ENCODE peak calls at places on chromosomes 1 and 21, in eight cellular contexts. One of them, this sample, is unnamed.

GRCh38 chr1:234989479-234990327 is 138.9 kb downstream of the TOMM20 start:
- DNase-seq in AG04450: no peak
- DNase-seq in GM12891: no peak
- DNase-seq in activated CD4-positive, CD25-positive, alpha-beta regulatory T cell treated with anti-CD3 and anti-CD28 coated beads, Interleukin-2, amount 50 U/mL, for 72 hours: no peak
- DNase-seq in ecto neural progenitor cell: no peak
- DNase-seq in H54: no peak
- DNase-seq in activated naive CD8-positive, alpha-beta T cell treated with anti-CD3 and anti-CD28 coated beads for 36 hours: no peak
- DNase-seq in glutamatergic neuron: no peak
- DNase-seq in this sample: no peak

GRCh38 chr1:68600049-68600661 is 103.3 kb upstream of the DEPDC1 start:
- DNase-seq in AG04450: no peak
- DNase-seq in GM12891: no peak
- DNase-seq in activated CD4-positive, CD25-positive, alpha-beta regulatory T cell treated with anti-CD3 and anti-CD28 coated beads, Interleukin-2, amount 50 U/mL, for 72 hours: no peak
- DNase-seq in ecto neural progenitor cell: no peak
- DNase-seq in H54: peak
- DNase-seq in activated naive CD8-positive, alpha-beta T cell treated with anti-CD3 and anti-CD28 coated beads for 36 hours: no peak
- DNase-seq in glutamatergic neuron: no peak
- DNase-seq in this sample: no peak

GRCh38 chr1:206105612-206106011 is 11.6 kb downstream of the AVPR1B start:
- DNase-seq in AG04450: no peak
- DNase-seq in GM12891: no peak
- DNase-seq in activated CD4-positive, CD25-positive, alpha-beta regulatory T cell treated with anti-CD3 and anti-CD28 coated beads, Interleukin-2, amount 50 U/mL, for 72 hours: no peak
- DNase-seq in ecto neural progenitor cell: no peak
- DNase-seq in H54: no peak
- DNase-seq in activated naive CD8-positive, alpha-beta T cell treated with anti-CD3 and anti-CD28 coated beads for 36 hours: no peak
- DNase-seq in glutamatergic neuron: no peak
- DNase-seq in this sample: no peak

GRCh38 chr1:241968618-241969017 is 11.1 kb downstream of the BECN2 start:
- DNase-seq in AG04450: no peak
- DNase-seq in GM12891: no peak
- DNase-seq in activated CD4-positive, CD25-positive, alpha-beta regulatory T cell treated with anti-CD3 and anti-CD28 coated beads, Interleukin-2, amount 50 U/mL, for 72 hours: no peak
- DNase-seq in ecto neural progenitor cell: no peak
- DNase-seq in H54: no peak
- DNase-seq in activated naive CD8-positive, alpha-beta T cell treated with anti-CD3 and anti-CD28 coated beads for 36 hours: no peak
- DNase-seq in glutamatergic neuron: no peak
- DNase-seq in this sample: no peak

GRCh38 chr1:26079178-26079563 is 11.7 kb upstream of the TRIM63 start:
- DNase-seq in AG04450: no peak
- DNase-seq in GM12891: no peak
- DNase-seq in activated CD4-positive, CD25-positive, alpha-beta regulatory T cell treated with anti-CD3 and anti-CD28 coated beads, Interleukin-2, amount 50 U/mL, for 72 hours: no peak
- DNase-seq in ecto neural progenitor cell: no peak
- DNase-seq in H54: no peak
- DNase-seq in activated naive CD8-positive, alpha-beta T cell treated with anti-CD3 and anti-CD28 coated beads for 36 hours: no peak
- DNase-seq in glutamatergic neuron: no peak
- DNase-seq in this sample: no peak

GRCh38 chr1:75539230-75540116 is 71.4 kb downstream of the SLC44A5 start:
- DNase-seq in AG04450: no peak
- DNase-seq in GM12891: no peak
- DNase-seq in activated CD4-positive, CD25-positive, alpha-beta regulatory T cell treated with anti-CD3 and anti-CD28 coated beads, Interleukin-2, amount 50 U/mL, for 72 hours: no peak
- DNase-seq in ecto neural progenitor cell: no peak
- DNase-seq in H54: no peak
- DNase-seq in activated naive CD8-positive, alpha-beta T cell treated with anti-CD3 and anti-CD28 coated beads for 36 hours: no peak
- DNase-seq in glutamatergic neuron: no peak
- DNase-seq in this sample: no peak

GRCh38 chr1:2840036-2840809 is 38.7 kb upstream of the TTC34 start:
- DNase-seq in AG04450: no peak
- DNase-seq in GM12891: no peak
- DNase-seq in activated CD4-positive, CD25-positive, alpha-beta regulatory T cell treated with anti-CD3 and anti-CD28 coated beads, Interleukin-2, amount 50 U/mL, for 72 hours: peak
- DNase-seq in ecto neural progenitor cell: no peak
- DNase-seq in H54: no peak
- DNase-seq in activated naive CD8-positive, alpha-beta T cell treated with anti-CD3 and anti-CD28 coated beads for 36 hours: peak
- DNase-seq in glutamatergic neuron: no peak
- DNase-seq in this sample: no peak

GRCh38 chr1:244049969-244050834 is 881 bp upstream of the ZBTB18 start:
- DNase-seq in AG04450: no peak
- DNase-seq in GM12891: no peak
- DNase-seq in activated CD4-positive, CD25-positive, alpha-beta regulatory T cell treated with anti-CD3 and anti-CD28 coated beads, Interleukin-2, amount 50 U/mL, for 72 hours: no peak
- DNase-seq in ecto neural progenitor cell: no peak
- DNase-seq in H54: no peak
- DNase-seq in activated naive CD8-positive, alpha-beta T cell treated with anti-CD3 and anti-CD28 coated beads for 36 hours: peak
- DNase-seq in glutamatergic neuron: no peak
- DNase-seq in this sample: no peak

GRCh38 chr1:225567789-225568188 is 85.1 kb downstream of the ENAH start:
- DNase-seq in AG04450: no peak
- DNase-seq in GM12891: no peak
- DNase-seq in activated CD4-positive, CD25-positive, alpha-beta regulatory T cell treated with anti-CD3 and anti-CD28 coated beads, Interleukin-2, amount 50 U/mL, for 72 hours: no peak
- DNase-seq in ecto neural progenitor cell: no peak
- DNase-seq in H54: no peak
- DNase-seq in activated naive CD8-positive, alpha-beta T cell treated with anti-CD3 and anti-CD28 coated beads for 36 hours: no peak
- DNase-seq in glutamatergic neuron: no peak
- DNase-seq in this sample: no peak

GRCh38 chr1:36475910-36476604 is 6.7 kb downstream of the CSF3R start:
- DNase-seq in AG04450: no peak
- DNase-seq in GM12891: no peak
- DNase-seq in activated CD4-positive, CD25-positive, alpha-beta regulatory T cell treated with anti-CD3 and anti-CD28 coated beads, Interleukin-2, amount 50 U/mL, for 72 hours: no peak
- DNase-seq in ecto neural progenitor cell: no peak
- DNase-seq in H54: no peak
- DNase-seq in activated naive CD8-positive, alpha-beta T cell treated with anti-CD3 and anti-CD28 coated beads for 36 hours: no peak
- DNase-seq in glutamatergic neuron: peak
- DNase-seq in this sample: no peak

GRCh38 chr21:38712076-38712475 is 93.7 kb upstream of the ETS2 start:
- DNase-seq in AG04450: no peak
- DNase-seq in GM12891: no peak
- DNase-seq in activated CD4-positive, CD25-positive, alpha-beta regulatory T cell treated with anti-CD3 and anti-CD28 coated beads, Interleukin-2, amount 50 U/mL, for 72 hours: no peak
- DNase-seq in ecto neural progenitor cell: no peak
- DNase-seq in H54: peak
- DNase-seq in activated naive CD8-positive, alpha-beta T cell treated with anti-CD3 and anti-CD28 coated beads for 36 hours: no peak
- DNase-seq in glutamatergic neuron: peak
- DNase-seq in this sample: no peak

GRCh38 chr1:213564215-213564659 is 423.5 kb upstream of the PROX1 start:
- DNase-seq in AG04450: no peak
- DNase-seq in GM12891: no peak
- DNase-seq in activated CD4-positive, CD25-positive, alpha-beta regulatory T cell treated with anti-CD3 and anti-CD28 coated beads, Interleukin-2, amount 50 U/mL, for 72 hours: no peak
- DNase-seq in ecto neural progenitor cell: no peak
- DNase-seq in H54: no peak
- DNase-seq in activated naive CD8-positive, alpha-beta T cell treated with anti-CD3 and anti-CD28 coated beads for 36 hours: no peak
- DNase-seq in glutamatergic neuron: no peak
- DNase-seq in this sample: no peak

GRCh38 chr1:207628776-207629175 is 16.2 kb upstream of the CR1L start:
- DNase-seq in AG04450: no peak
- DNase-seq in GM12891: no peak
- DNase-seq in activated CD4-positive, CD25-positive, alpha-beta regulatory T cell treated with anti-CD3 and anti-CD28 coated beads, Interleukin-2, amount 50 U/mL, for 72 hours: no peak
- DNase-seq in ecto neural progenitor cell: no peak
- DNase-seq in H54: no peak
- DNase-seq in activated naive CD8-positive, alpha-beta T cell treated with anti-CD3 and anti-CD28 coated beads for 36 hours: no peak
- DNase-seq in glutamatergic neuron: no peak
- DNase-seq in this sample: no peak

GRCh38 chr1:168092566-168093355 is 44.0 kb downstream of the GPR161 start:
- DNase-seq in AG04450: no peak
- DNase-seq in GM12891: no peak
- DNase-seq in activated CD4-positive, CD25-positive, alpha-beta regulatory T cell treated with anti-CD3 and anti-CD28 coated beads, Interleukin-2, amount 50 U/mL, for 72 hours: no peak
- DNase-seq in ecto neural progenitor cell: no peak
- DNase-seq in H54: no peak
- DNase-seq in activated naive CD8-positive, alpha-beta T cell treated with anti-CD3 and anti-CD28 coated beads for 36 hours: no peak
- DNase-seq in glutamatergic neuron: no peak
- DNase-seq in this sample: no peak

GRCh38 chr21:41885341-41886024 is 6.3 kb upstream of the PRDM15 start:
- DNase-seq in AG04450: no peak
- DNase-seq in GM12891: no peak
- DNase-seq in activated CD4-positive, CD25-positive, alpha-beta regulatory T cell treated with anti-CD3 and anti-CD28 coated beads, Interleukin-2, amount 50 U/mL, for 72 hours: no peak
- DNase-seq in ecto neural progenitor cell: no peak
- DNase-seq in H54: no peak
- DNase-seq in activated naive CD8-positive, alpha-beta T cell treated with anti-CD3 and anti-CD28 coated beads for 36 hours: no peak
- DNase-seq in glutamatergic neuron: no peak
- DNase-seq in this sample: no peak

GRCh38 chr1:186854102-186854501 is 25.4 kb downstream of the PLA2G4A start:
- DNase-seq in AG04450: no peak
- DNase-seq in GM12891: no peak
- DNase-seq in activated CD4-positive, CD25-positive, alpha-beta regulatory T cell treated with anti-CD3 and anti-CD28 coated beads, Interleukin-2, amount 50 U/mL, for 72 hours: no peak
- DNase-seq in ecto neural progenitor cell: no peak
- DNase-seq in H54: no peak
- DNase-seq in activated naive CD8-positive, alpha-beta T cell treated with anti-CD3 and anti-CD28 coated beads for 36 hours: no peak
- DNase-seq in glutamatergic neuron: no peak
- DNase-seq in this sample: no peak

GRCh38 chr21:45295576-45296365 is 8.1 kb upstream of the POFUT2 start:
- DNase-seq in AG04450: no peak
- DNase-seq in GM12891: no peak
- DNase-seq in activated CD4-positive, CD25-positive, alpha-beta regulatory T cell treated with anti-CD3 and anti-CD28 coated beads, Interleukin-2, amount 50 U/mL, for 72 hours: no peak
- DNase-seq in ecto neural progenitor cell: peak
- DNase-seq in H54: peak
- DNase-seq in activated naive CD8-positive, alpha-beta T cell treated with anti-CD3 and anti-CD28 coated beads for 36 hours: no peak
- DNase-seq in glutamatergic neuron: no peak
- DNase-seq in this sample: no peak

GRCh38 chr1:63602629-63603028 is 9.4 kb downstream of the PGM1 start:
- DNase-seq in AG04450: no peak
- DNase-seq in GM12891: no peak
- DNase-seq in activated CD4-positive, CD25-positive, alpha-beta regulatory T cell treated with anti-CD3 and anti-CD28 coated beads, Interleukin-2, amount 50 U/mL, for 72 hours: no peak
- DNase-seq in ecto neural progenitor cell: no peak
- DNase-seq in H54: no peak
- DNase-seq in activated naive CD8-positive, alpha-beta T cell treated with anti-CD3 and anti-CD28 coated beads for 36 hours: no peak
- DNase-seq in glutamatergic neuron: no peak
- DNase-seq in this sample: no peak

GRCh38 chr1:1325288-1326074 is 879 bp downstream of the CPTP start:
- DNase-seq in AG04450: no peak
- DNase-seq in GM12891: no peak
- DNase-seq in activated CD4-positive, CD25-positive, alpha-beta regulatory T cell treated with anti-CD3 and anti-CD28 coated beads, Interleukin-2, amount 50 U/mL, for 72 hours: no peak
- DNase-seq in ecto neural progenitor cell: no peak
- DNase-seq in H54: no peak
- DNase-seq in activated naive CD8-positive, alpha-beta T cell treated with anti-CD3 and anti-CD28 coated beads for 36 hours: no peak
- DNase-seq in glutamatergic neuron: no peak
- DNase-seq in this sample: no peak

GRCh38 chr1:899636-900317 is 23.9 kb upstream of the SAMD11 start:
- DNase-seq in AG04450: no peak
- DNase-seq in GM12891: no peak
- DNase-seq in activated CD4-positive, CD25-positive, alpha-beta regulatory T cell treated with anti-CD3 and anti-CD28 coated beads, Interleukin-2, amount 50 U/mL, for 72 hours: no peak
- DNase-seq in ecto neural progenitor cell: no peak
- DNase-seq in H54: no peak
- DNase-seq in activated naive CD8-positive, alpha-beta T cell treated with anti-CD3 and anti-CD28 coated beads for 36 hours: no peak
- DNase-seq in glutamatergic neuron: no peak
- DNase-seq in this sample: no peak

GRCh38 chr1:44012411-44012810 is 18.9 kb downstream of the SLC6A9 start:
- DNase-seq in AG04450: no peak
- DNase-seq in GM12891: no peak
- DNase-seq in activated CD4-positive, CD25-positive, alpha-beta regulatory T cell treated with anti-CD3 and anti-CD28 coated beads, Interleukin-2, amount 50 U/mL, for 72 hours: no peak
- DNase-seq in ecto neural progenitor cell: no peak
- DNase-seq in H54: no peak
- DNase-seq in activated naive CD8-positive, alpha-beta T cell treated with anti-CD3 and anti-CD28 coated beads for 36 hours: no peak
- DNase-seq in glutamatergic neuron: no peak
- DNase-seq in this sample: no peak

GRCh38 chr1:54413295-54413694 is 7.1 kb upstream of the SSBP3 start:
- DNase-seq in AG04450: peak
- DNase-seq in GM12891: no peak
- DNase-seq in activated CD4-positive, CD25-positive, alpha-beta regulatory T cell treated with anti-CD3 and anti-CD28 coated beads, Interleukin-2, amount 50 U/mL, for 72 hours: no peak
- DNase-seq in ecto neural progenitor cell: no peak
- DNase-seq in H54: no peak
- DNase-seq in activated naive CD8-positive, alpha-beta T cell treated with anti-CD3 and anti-CD28 coated beads for 36 hours: peak
- DNase-seq in glutamatergic neuron: no peak
- DNase-seq in this sample: no peak

GRCh38 chr1:236156512-236157208 is 14.3 kb downstream of the GPR137B start:
- DNase-seq in AG04450: no peak
- DNase-seq in GM12891: peak
- DNase-seq in activated CD4-positive, CD25-positive, alpha-beta regulatory T cell treated with anti-CD3 and anti-CD28 coated beads, Interleukin-2, amount 50 U/mL, for 72 hours: peak
- DNase-seq in ecto neural progenitor cell: no peak
- DNase-seq in H54: no peak
- DNase-seq in activated naive CD8-positive, alpha-beta T cell treated with anti-CD3 and anti-CD28 coated beads for 36 hours: no peak
- DNase-seq in glutamatergic neuron: no peak
- DNase-seq in this sample: peak

GRCh38 chr1:106975944-106976343 is 80.5 kb upstream of the PRMT6 start:
- DNase-seq in AG04450: no peak
- DNase-seq in GM12891: no peak
- DNase-seq in activated CD4-positive, CD25-positive, alpha-beta regulatory T cell treated with anti-CD3 and anti-CD28 coated beads, Interleukin-2, amount 50 U/mL, for 72 hours: no peak
- DNase-seq in ecto neural progenitor cell: no peak
- DNase-seq in H54: no peak
- DNase-seq in activated naive CD8-positive, alpha-beta T cell treated with anti-CD3 and anti-CD28 coated beads for 36 hours: no peak
- DNase-seq in glutamatergic neuron: no peak
- DNase-seq in this sample: no peak

GRCh38 chr1:150516616-150517015 is 1.1 kb downstream of the FALEC start:
- DNase-seq in AG04450: no peak
- DNase-seq in GM12891: no peak
- DNase-seq in activated CD4-positive, CD25-positive, alpha-beta regulatory T cell treated with anti-CD3 and anti-CD28 coated beads, Interleukin-2, amount 50 U/mL, for 72 hours: no peak
- DNase-seq in ecto neural progenitor cell: no peak
- DNase-seq in H54: no peak
- DNase-seq in activated naive CD8-positive, alpha-beta T cell treated with anti-CD3 and anti-CD28 coated beads for 36 hours: no peak
- DNase-seq in glutamatergic neuron: no peak
- DNase-seq in this sample: no peak

GRCh38 chr1:240803151-240803550 is 191.2 kb upstream of the GREM2 start:
- DNase-seq in AG04450: peak
- DNase-seq in GM12891: no peak
- DNase-seq in activated CD4-positive, CD25-positive, alpha-beta regulatory T cell treated with anti-CD3 and anti-CD28 coated beads, Interleukin-2, amount 50 U/mL, for 72 hours: no peak
- DNase-seq in ecto neural progenitor cell: no peak
- DNase-seq in H54: peak
- DNase-seq in activated naive CD8-positive, alpha-beta T cell treated with anti-CD3 and anti-CD28 coated beads for 36 hours: no peak
- DNase-seq in glutamatergic neuron: no peak
- DNase-seq in this sample: no peak

GRCh38 chr1:244896550-244896949 is 32.2 kb upstream of the HNRNPU start:
- DNase-seq in AG04450: peak
- DNase-seq in GM12891: no peak
- DNase-seq in activated CD4-positive, CD25-positive, alpha-beta regulatory T cell treated with anti-CD3 and anti-CD28 coated beads, Interleukin-2, amount 50 U/mL, for 72 hours: no peak
- DNase-seq in ecto neural progenitor cell: no peak
- DNase-seq in H54: peak
- DNase-seq in activated naive CD8-positive, alpha-beta T cell treated with anti-CD3 and anti-CD28 coated beads for 36 hours: no peak
- DNase-seq in glutamatergic neuron: no peak
- DNase-seq in this sample: no peak

GRCh38 chr1:38905985-38906384 is 24.6 kb upstream of the GJA9 start:
- DNase-seq in AG04450: no peak
- DNase-seq in GM12891: no peak
- DNase-seq in activated CD4-positive, CD25-positive, alpha-beta regulatory T cell treated with anti-CD3 and anti-CD28 coated beads, Interleukin-2, amount 50 U/mL, for 72 hours: no peak
- DNase-seq in ecto neural progenitor cell: no peak
- DNase-seq in H54: no peak
- DNase-seq in activated naive CD8-positive, alpha-beta T cell treated with anti-CD3 and anti-CD28 coated beads for 36 hours: no peak
- DNase-seq in glutamatergic neuron: no peak
- DNase-seq in this sample: no peak

GRCh38 chr1:241130881-241131280 is 226.1 kb downstream of the RGS7 start:
- DNase-seq in AG04450: no peak
- DNase-seq in GM12891: no peak
- DNase-seq in activated CD4-positive, CD25-positive, alpha-beta regulatory T cell treated with anti-CD3 and anti-CD28 coated beads, Interleukin-2, amount 50 U/mL, for 72 hours: no peak
- DNase-seq in ecto neural progenitor cell: no peak
- DNase-seq in H54: no peak
- DNase-seq in activated naive CD8-positive, alpha-beta T cell treated with anti-CD3 and anti-CD28 coated beads for 36 hours: no peak
- DNase-seq in glutamatergic neuron: no peak
- DNase-seq in this sample: no peak

GRCh38 chr21:39881661-39882060 is 14.4 kb downstream of the PCP4 start:
- DNase-seq in AG04450: no peak
- DNase-seq in GM12891: no peak
- DNase-seq in activated CD4-positive, CD25-positive, alpha-beta regulatory T cell treated with anti-CD3 and anti-CD28 coated beads, Interleukin-2, amount 50 U/mL, for 72 hours: no peak
- DNase-seq in ecto neural progenitor cell: no peak
- DNase-seq in H54: no peak
- DNase-seq in activated naive CD8-positive, alpha-beta T cell treated with anti-CD3 and anti-CD28 coated beads for 36 hours: no peak
- DNase-seq in glutamatergic neuron: no peak
- DNase-seq in this sample: no peak

GRCh38 chr1:20100632-20101355 is 18.5 kb downstream of the PLA2G2D start:
- DNase-seq in AG04450: peak
- DNase-seq in GM12891: peak
- DNase-seq in activated CD4-positive, CD25-positive, alpha-beta regulatory T cell treated with anti-CD3 and anti-CD28 coated beads, Interleukin-2, amount 50 U/mL, for 72 hours: no peak
- DNase-seq in ecto neural progenitor cell: peak
- DNase-seq in H54: peak
- DNase-seq in activated naive CD8-positive, alpha-beta T cell treated with anti-CD3 and anti-CD28 coated beads for 36 hours: peak
- DNase-seq in glutamatergic neuron: peak
- DNase-seq in this sample: peak

GRCh38 chr1:36187800-36188593 is 32.0 kb downstream of the MAP7D1 start:
- DNase-seq in AG04450: peak
- DNase-seq in GM12891: peak
- DNase-seq in activated CD4-positive, CD25-positive, alpha-beta regulatory T cell treated with anti-CD3 and anti-CD28 coated beads, Interleukin-2, amount 50 U/mL, for 72 hours: peak
- DNase-seq in ecto neural progenitor cell: peak
- DNase-seq in H54: peak
- DNase-seq in activated naive CD8-positive, alpha-beta T cell treated with anti-CD3 and anti-CD28 coated beads for 36 hours: peak
- DNase-seq in glutamatergic neuron: peak
- DNase-seq in this sample: peak

This sample was measured in GM19239.